ENCODE peak calls at places on chromosomes 6 and 20, in five cellular contexts. One of them, this sample, is unnamed.

GRCh38 chr6:100202417-100203194 is 208.6 kb upstream of the MCHR2 start:
- DNase-seq in transverse colon: no peak
- DNase-seq in A549: peak
- DNase-seq in MM.1S: no peak
- DNase-seq in ovary: no peak
- DNase-seq in this sample: peak

GRCh38 chr20:43748274-43748673 is 21.5 kb upstream of the GTSF1L start:
- DNase-seq in transverse colon: no peak
- DNase-seq in ovary: no peak
- DNase-seq in MM.1S: no peak
- DNase-seq in A549: no peak
- DNase-seq in this sample: no peak

GRCh38 chr6:140441256-140441655 is 1066.8 kb upstream of the CITED2 start:
- DNase-seq in MM.1S: no peak
- DNase-seq in transverse colon: peak
- DNase-seq in A549: no peak
- DNase-seq in ovary: peak
- DNase-seq in this sample: peak

GRCh38 chr20:22460231-22460630 is 124.1 kb downstream of the FOXA2 start:
- DNase-seq in transverse colon: no peak
- DNase-seq in MM.1S: no peak
- DNase-seq in A549: no peak
- DNase-seq in ovary: no peak
- DNase-seq in this sample: no peak

GRCh38 chr6:149877678-149878077 is 13.5 kb upstream of the LRP11 start:
- DNase-seq in ovary: no peak
- DNase-seq in MM.1S: no peak
- DNase-seq in A549: no peak
- DNase-seq in transverse colon: no peak
- DNase-seq in this sample: no peak

GRCh38 chr6:33904050-33904827 is 100.4 kb upstream of the MLN start:
- DNase-seq in ovary: no peak
- DNase-seq in transverse colon: peak
- DNase-seq in A549: no peak
- DNase-seq in MM.1S: peak
- DNase-seq in this sample: no peak

GRCh38 chr20:58019027-58019849 is 209.2 kb downstream of the ANKRD60 start:
- DNase-seq in MM.1S: no peak
- DNase-seq in transverse colon: no peak
- DNase-seq in A549: no peak
- DNase-seq in ovary: no peak
- DNase-seq in this sample: no peak

GRCh38 chr6:37966801-37967200 is 147.3 kb downstream of the ZFAND3 start:
- DNase-seq in A549: no peak
- DNase-seq in MM.1S: no peak
- DNase-seq in ovary: no peak
- DNase-seq in transverse colon: no peak
- DNase-seq in this sample: no peak

GRCh38 chr6:110363748-110364147 is 5.6 kb upstream of the METTL24 start:
- DNase-seq in ovary: no peak
- DNase-seq in transverse colon: no peak
- DNase-seq in MM.1S: no peak
- DNase-seq in A549: no peak
- DNase-seq in this sample: no peak

GRCh38 chr6:169144356-169144755 is 109.3 kb downstream of the THBS2 start:
- DNase-seq in ovary: no peak
- DNase-seq in transverse colon: no peak
- DNase-seq in A549: no peak
- DNase-seq in MM.1S: no peak
- DNase-seq in this sample: no peak

GRCh38 chr6:12288844-12289654 is 1.1 kb upstream of the EDN1 start:
- DNase-seq in MM.1S: peak
- DNase-seq in ovary: no peak
- DNase-seq in A549: peak
- DNase-seq in transverse colon: peak
- DNase-seq in this sample: no peak

GRCh38 chr6:122839477-122839876 is 50.4 kb downstream of the SMPDL3A start:
- DNase-seq in ovary: peak
- DNase-seq in transverse colon: peak
- DNase-seq in MM.1S: peak
- DNase-seq in A549: peak
- DNase-seq in this sample: no peak

GRCh38 chr20:56996533-56996932 is 269.9 kb downstream of the BMP7 start:
- DNase-seq in MM.1S: no peak
- DNase-seq in transverse colon: no peak
- DNase-seq in ovary: no peak
- DNase-seq in A549: no peak
- DNase-seq in this sample: no peak

GRCh38 chr20:12305555-12305954 is 387.9 kb downstream of the BTBD3 start:
- DNase-seq in transverse colon: no peak
- DNase-seq in A549: no peak
- DNase-seq in ovary: no peak
- DNase-seq in MM.1S: no peak
- DNase-seq in this sample: no peak

GRCh38 chr20:9417665-9418064 is 96.7 kb upstream of the LAMP5 start:
- DNase-seq in transverse colon: no peak
- DNase-seq in ovary: no peak
- DNase-seq in A549: no peak
- DNase-seq in MM.1S: no peak
- DNase-seq in this sample: no peak

GRCh38 chr6:118584906-118585305 is 36.8 kb downstream of the PLN start:
- DNase-seq in A549: no peak
- DNase-seq in ovary: no peak
- DNase-seq in transverse colon: no peak
- DNase-seq in MM.1S: no peak
- DNase-seq in this sample: no peak

GRCh38 chr6:48419992-48420391 is 309.0 kb upstream of the PTCHD4 start:
- DNase-seq in transverse colon: no peak
- DNase-seq in MM.1S: no peak
- DNase-seq in ovary: no peak
- DNase-seq in A549: no peak
- DNase-seq in this sample: no peak

GRCh38 chr6:137705166-137706064 is 161.6 kb upstream of the TNFAIP3 start:
- DNase-seq in transverse colon: peak
- DNase-seq in MM.1S: peak
- DNase-seq in ovary: peak
- DNase-seq in A549: no peak
- DNase-seq in this sample: peak

GRCh38 chr20:58229198-58229802 is 847 bp upstream of the ANKRD60 start:
- DNase-seq in A549: no peak
- DNase-seq in transverse colon: no peak
- DNase-seq in ovary: no peak
- DNase-seq in MM.1S: no peak
- DNase-seq in this sample: no peak

GRCh38 chr6:167161895-167162467 is 4.2 kb upstream of the GPR31 start:
- DNase-seq in transverse colon: no peak
- DNase-seq in ovary: no peak
- DNase-seq in MM.1S: no peak
- DNase-seq in A549: no peak
- DNase-seq in this sample: no peak

GRCh38 chr6:148193063-148193680 is 149.5 kb upstream of the SASH1 start:
- DNase-seq in MM.1S: no peak
- DNase-seq in A549: no peak
- DNase-seq in transverse colon: peak
- DNase-seq in ovary: no peak
- DNase-seq in this sample: no peak

GRCh38 chr6:111502154-111502553 is 19.1 kb upstream of the REV3L start:
- DNase-seq in A549: no peak
- DNase-seq in transverse colon: no peak
- DNase-seq in ovary: no peak
- DNase-seq in MM.1S: no peak
- DNase-seq in this sample: no peak

GRCh38 chr6:34610819-34611477 is 54.8 kb upstream of the SPDEF start:
- DNase-seq in ovary: no peak
- DNase-seq in MM.1S: no peak
- DNase-seq in A549: peak
- DNase-seq in transverse colon: no peak
- DNase-seq in this sample: no peak

GRCh38 chr6:14252271-14252850 is 134.8 kb downstream of the CD83 start:
- DNase-seq in transverse colon: no peak
- DNase-seq in MM.1S: no peak
- DNase-seq in ovary: no peak
- DNase-seq in A549: no peak
- DNase-seq in this sample: no peak

GRCh38 chr6:77492529-77492928 is 29.2 kb upstream of the HTR1B start:
- DNase-seq in A549: no peak
- DNase-seq in transverse colon: no peak
- DNase-seq in ovary: no peak
- DNase-seq in MM.1S: no peak
- DNase-seq in this sample: no peak

GRCh38 chr6:293185-294174 is 1.2 kb downstream of the DUSP22 start:
- DNase-seq in MM.1S: peak
- DNase-seq in A549: no peak
- DNase-seq in ovary: no peak
- DNase-seq in transverse colon: peak
- DNase-seq in this sample: peak
- H3K27ac ChIP-seq in MM.1S: peak
- H3K27ac ChIP-seq in A549: peak
- H3K27ac ChIP-seq in ovary: no peak
- H3K27ac ChIP-seq in transverse colon: peak
- H3K27ac ChIP-seq in this sample: peak

DNA sequence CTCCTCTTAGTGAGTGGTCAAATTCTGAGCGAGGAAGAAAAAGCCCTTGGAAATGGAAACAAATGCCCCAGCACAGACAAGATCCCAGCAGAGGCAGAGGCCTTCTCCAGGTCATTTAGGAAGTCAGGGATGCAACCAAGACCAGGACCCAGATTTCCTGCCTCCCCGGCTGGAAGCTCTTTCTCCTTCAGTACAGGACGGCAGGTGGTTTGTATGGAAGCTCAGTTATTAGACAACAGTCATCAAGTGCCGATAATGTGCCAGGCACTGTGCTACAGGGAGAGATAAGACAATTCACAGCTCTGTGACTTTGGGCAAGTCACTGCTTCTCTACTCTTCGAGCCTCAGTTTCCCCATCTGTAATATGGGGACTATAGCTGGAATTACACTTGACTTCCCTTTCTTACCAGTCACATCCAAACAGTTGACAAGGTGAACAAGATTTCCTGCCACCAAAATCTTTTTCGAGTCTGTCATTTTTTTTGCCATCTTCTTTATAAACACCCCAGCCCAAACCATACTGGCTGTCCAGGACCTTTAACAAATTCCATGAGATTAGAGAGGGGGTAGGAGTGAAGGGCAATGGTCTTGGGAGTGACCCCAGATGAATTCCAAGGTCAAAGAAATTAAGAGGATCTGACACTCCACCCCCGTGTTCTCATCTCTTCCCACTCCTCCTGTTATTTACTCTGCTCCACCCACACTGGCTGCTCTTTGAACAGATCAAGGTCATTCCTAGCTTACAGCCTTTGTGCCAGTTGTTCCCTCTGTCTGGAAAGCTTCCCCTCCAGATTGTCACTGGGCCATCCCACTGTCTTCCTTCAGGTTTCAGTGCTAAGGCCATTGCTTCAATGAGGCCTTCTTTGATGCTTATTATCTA is 6.0 kb downstream of the MMP9 start:
- DNase-seq in A549: no peak
- DNase-seq in transverse colon: no peak
- DNase-seq in ovary: no peak
- DNase-seq in MM.1S: no peak
- DNase-seq in this sample: no peak
- H3K4me3 ChIP-seq in A549: peak
- H3K4me3 ChIP-seq in transverse colon: no peak
- H3K4me3 ChIP-seq in ovary: no peak
- H3K4me3 ChIP-seq in MM.1S: no peak
- H3K4me3 ChIP-seq in this sample: no peak

GRCh38 chr6:42745083-42745637 is 743 bp downstream of the TBCC start:
- DNase-seq in MM.1S: peak
- DNase-seq in transverse colon: peak
- DNase-seq in ovary: peak
- DNase-seq in A549: peak
- DNase-seq in this sample: peak

GRCh38 chr6:42742116-42742894 is 3.6 kb downstream of the TBCC start:
- DNase-seq in MM.1S: no peak
- DNase-seq in A549: no peak
- DNase-seq in transverse colon: no peak
- DNase-seq in ovary: no peak
- DNase-seq in this sample: no peak

GRCh38 chr6:42745638-42746451 is at the start of gene TBCC:
- DNase-seq in transverse colon: peak
- DNase-seq in ovary: peak
- DNase-seq in MM.1S: peak
- DNase-seq in A549: peak
- DNase-seq in this sample: peak

GRCh38 chr6:42746452-42747400 is 823 bp upstream of the TBCC start:
- DNase-seq in transverse colon: peak
- DNase-seq in A549: peak
- DNase-seq in ovary: peak
- DNase-seq in MM.1S: peak
- DNase-seq in this sample: peak

DNA sequence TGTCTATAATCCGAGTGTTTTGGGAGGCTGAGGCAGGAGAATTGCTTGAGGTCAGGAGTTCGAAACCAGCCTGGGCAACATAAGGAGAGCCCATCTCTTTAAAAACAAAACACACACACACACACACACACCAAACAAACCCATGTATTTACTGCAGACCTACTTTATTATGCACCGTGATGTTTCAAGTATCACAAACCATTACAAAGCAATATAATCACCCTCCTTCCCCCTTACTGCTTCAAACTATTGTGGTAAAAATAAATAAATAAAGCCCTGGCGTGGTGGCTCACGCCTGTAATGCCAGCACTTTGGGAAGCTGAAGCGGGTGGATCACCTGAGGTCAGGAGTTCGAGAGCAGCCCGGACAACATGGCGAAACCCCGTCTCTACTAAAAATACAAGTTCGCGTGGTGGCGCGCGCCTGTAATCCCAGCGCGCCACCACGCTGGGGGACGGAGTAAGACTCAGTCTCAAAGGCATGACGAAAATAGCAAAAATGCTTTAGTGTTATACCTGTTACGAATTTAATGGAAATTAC is 1.5 kb downstream of the TBCC start:
- DNase-seq in MM.1S: no peak
- DNase-seq in transverse colon: no peak
- DNase-seq in A549: no peak
- DNase-seq in ovary: no peak
- DNase-seq in this sample: no peak
- H3K27ac ChIP-seq in MM.1S: no peak
- H3K27ac ChIP-seq in transverse colon: peak
- H3K27ac ChIP-seq in A549: no peak
- H3K27ac ChIP-seq in ovary: no peak
- H3K27ac ChIP-seq in this sample: peak

GRCh38 chr6:154243793-154244768 is 112.5 kb downstream of the IPCEF1 start:
- DNase-seq in MM.1S: no peak
- DNase-seq in transverse colon: no peak
- DNase-seq in A549: no peak
- DNase-seq in ovary: no peak
- DNase-seq in this sample: no peak

GRCh38 chr6:154247119-154247814 is 109.3 kb downstream of the IPCEF1 start:
- DNase-seq in A549: no peak
- DNase-seq in MM.1S: no peak
- DNase-seq in transverse colon: no peak
- DNase-seq in ovary: no peak
- DNase-seq in this sample: no peak

GRCh38 chr6:154245542-154245941 is 111.1 kb downstream of the IPCEF1 start:
- DNase-seq in A549: no peak
- DNase-seq in transverse colon: no peak
- DNase-seq in MM.1S: no peak
- DNase-seq in ovary: no peak
- DNase-seq in this sample: no peak

GRCh38 chr6:154249499-154250298 is 106.9 kb downstream of the IPCEF1 start:
- DNase-seq in ovary: no peak
- DNase-seq in MM.1S: peak
- DNase-seq in transverse colon: no peak
- DNase-seq in A549: no peak
- DNase-seq in this sample: no peak

GRCh38 chr6:154246723-154247118 is 109.9 kb downstream of the IPCEF1 start:
- DNase-seq in A549: no peak
- DNase-seq in ovary: no peak
- DNase-seq in MM.1S: no peak
- DNase-seq in transverse colon: no peak
- DNase-seq in this sample: no peak
- H3K4me3 ChIP-seq in A549: no peak
- H3K4me3 ChIP-seq in ovary: no peak
- H3K4me3 ChIP-seq in MM.1S: no peak
- H3K4me3 ChIP-seq in transverse colon: no peak
- H3K4me3 ChIP-seq in this sample: peak